ENCODE peak calls at places on chromosomes 6 and 20, in four cellular contexts. K is osteoblast, W is left cardiac atrium, D is OCI-LY7. S is an unnamed sample.

GRCh38 chr20:53579581-53580375 is 13.9 kb downstream of the ZNF217 start:
- DNase-seq in W (peak), D (peak), K (no peak), S (peak)

GRCh38 chr6:41957117-41957516 is 15.5 kb upstream of the CCND3 start:
- DNase-seq in W (no peak), K (no peak), D (no peak), S (no peak)

GRCh38 chr6:166998256-166999144 is 697 bp upstream of the CEP43 start:
- DNase-seq in K (peak), W (peak), D (no peak), S (no peak)

GRCh38 chr6:25980935-25981334 is 18.3 kb downstream of the TRIM38 start:
- DNase-seq in W (no peak), K (no peak), D (no peak), S (no peak)

GRCh38 chr6:169854083-169854725 is 102.8 kb downstream of the ERMARD start:
- DNase-seq in D (no peak), K (peak), W (no peak), S (no peak)

GRCh38 chr20:40892642-40893041 is 136.0 kb upstream of the TOP1 start:
- DNase-seq in D (peak), W (no peak), K (no peak), S (no peak)

GRCh38 chr20:32325706-32326506 is 32.2 kb upstream of the ASXL1 start:
- DNase-seq in D (no peak), W (no peak), K (peak), S (peak)

GRCh38 chr6:101268541-101268940 is 125.0 kb upstream of the GRIK2 start:
- DNase-seq in W (no peak), D (no peak), K (no peak), S (no peak)

GRCh38 chr6:158654498-158654897 is 4.6 kb downstream of the SYTL3 start:
- DNase-seq in D (no peak), W (peak), K (peak), S (peak)

GRCh38 chr20:53865905-53866786 is 204.2 kb downstream of the BCAS1 start:
- DNase-seq in K (no peak), W (no peak), D (peak), S (peak)

GRCh38 chr20:58102744-58103516 is 125.5 kb downstream of the ANKRD60 start:
- DNase-seq in W (no peak), K (no peak), D (no peak), S (peak)

GRCh38 chr6:143110996-143111395 is 50.3 kb downstream of the AIG1 start:
- DNase-seq in K (peak), D (no peak), W (no peak), S (no peak)

GRCh38 chr6:51007237-51007636 is 188.6 kb downstream of the TFAP2B start:
- DNase-seq in W (no peak), K (no peak), D (no peak), S (no peak)

GRCh38 chr20:31785089-31785488 is 34.1 kb upstream of the MYLK2 start:
- DNase-seq in W (no peak), K (no peak), D (no peak), S (no peak)

GRCh38 chr6:6556738-6557503 is 31.6 kb upstream of the LY86 start:
- DNase-seq in K (no peak), D (peak), W (peak), S (peak)

GRCh38 chr6:38266921-38267354 is 372.8 kb downstream of the BTBD9 start:
- DNase-seq in K (no peak), W (no peak), D (no peak), S (no peak)

GRCh38 chr6:44100088-44100550 is 27.1 kb downstream of the MRPL14 start:
- DNase-seq in W (no peak), K (peak), D (peak), S (no peak)

GRCh38 chr20:35304956-35305355 is 12.7 kb upstream of the FAM83C start:
- DNase-seq in D (no peak), W (no peak), K (peak), S (peak)

GRCh38 chr20:43915209-43916072 is 789 bp downstream of the TOX2 start:
- DNase-seq in K (no peak), D (no peak), W (no peak), S (no peak)

GRCh38 chr20:45835230-45836224 is 1.9 kb downstream of the SNX21 start:
- DNase-seq in W (peak), D (no peak), K (peak), S (peak)

GRCh38 chr6:39823187-39823815 is 31.1 kb downstream of the DAAM2 start:
- DNase-seq in K (peak), W (no peak), D (no peak), S (peak)

GRCh38 chr6:169830876-169831275 is 79.5 kb downstream of the ERMARD start:
- DNase-seq in W (no peak), K (peak), D (no peak), S (no peak)

S was measured in LHCN-M2.